ENCODE peak calls at places on chromosomes 11 and 22, in ten cellular contexts. D is GM12865, S is lung, Z is AG04450, I is Caco-2, Y is sigmoid colon, A is fibroblast of lung, V is PC-9, O is IMR-90, L is HL-60. E is an unnamed sample.
A peak's percentile ranks its signal among the peaks of the same experiment; 100 is the strongest.

GRCh38 chr22:46233231-46233630 is 16.9 kb downstream of the CDPF1 start:
- DNase-seq in D (no peak), S (no peak), Z (no peak), I (no peak), Y (peak; percentile 76), A (peak; percentile 8), V (no peak), O (peak; percentile 29), L (no peak), E (peak; percentile 7)

GRCh38 chr11:44371706-44372105 is 61.8 kb upstream of the ALX4 start:
- DNase-seq in D (no peak), S (no peak), Z (no peak), I (no peak), Y (no peak), A (no peak), V (no peak), O (no peak), L (no peak), E (no peak)

GRCh38 chr11:96037267-96037990 is 113.5 kb upstream of the MTMR2 start:
- DNase-seq in D (no peak), S (no peak), Z (no peak), I (peak; percentile 27), Y (no peak), A (no peak), V (peak; percentile 66), O (no peak), L (no peak), E (peak; percentile 34)

GRCh38 chr11:74696932-74697687 is 34.1 kb downstream of the CHRDL2 start:
- DNase-seq in D (peak; percentile 51), S (peak; percentile 83), Z (peak; percentile 91), I (peak; percentile 18), Y (peak; percentile 97), A (peak; percentile 90), V (no peak), O (peak; percentile 96), L (no peak), E (peak; percentile 95)

GRCh38 chr11:134357545-134357839 is 25.7 kb downstream of the GLB1L2 start:
- DNase-seq in D (no peak), S (no peak), Z (no peak), I (no peak), Y (peak; percentile 47), A (no peak), V (no peak), O (no peak), L (no peak), E (no peak)

GRCh38 chr22:31284241-31284745 is 8.0 kb downstream of the PIK3IP1 start:
- DNase-seq in D (no peak), S (no peak), Z (no peak), I (no peak), Y (peak; percentile 33), A (no peak), V (no peak), O (no peak), L (no peak), E (no peak)

GRCh38 chr11:45227836-45228235 is 58.3 kb downstream of the SYT13 start:
- DNase-seq in D (no peak), S (no peak), Z (no peak), I (no peak), Y (peak; percentile 41), A (no peak), V (no peak), O (no peak), L (no peak), E (no peak)

GRCh38 chr11:87338046-87338639 is 300.4 kb downstream of the TMEM135 start:
- DNase-seq in D (no peak), S (no peak), Z (no peak), I (no peak), Y (no peak), A (no peak), V (no peak), O (no peak), L (no peak), E (no peak)

GRCh38 chr11:92759571-92760214 is 209.8 kb upstream of the MTNR1B start:
- DNase-seq in D (no peak), S (no peak), Z (no peak), I (no peak), Y (no peak), A (no peak), V (no peak), O (no peak), L (no peak), E (no peak)

GRCh38 chr11:1054143-1055108 is 17.9 kb upstream of the MUC6 start:
- DNase-seq in D (no peak), S (no peak), Z (no peak), I (no peak), Y (peak; percentile 59), A (no peak), V (peak; percentile 30), O (no peak), L (no peak), E (peak; percentile 7)

GRCh38 chr11:28442113-28442512 is 333.9 kb downstream of the METTL15 start:
- DNase-seq in D (no peak), S (no peak), Z (no peak), I (no peak), Y (no peak), A (no peak), V (no peak), O (no peak), L (no peak), E (no peak)

GRCh38 chr11:5548440-5548839 is at the start of gene OR52H1:
- DNase-seq in D (no peak), S (no peak), Z (no peak), I (no peak), Y (no peak), A (no peak), V (no peak), O (no peak), L (no peak), E (no peak)

GRCh38 chr11:70046089-70046488 is 32.0 kb upstream of the ANO1 start:
- DNase-seq in D (no peak), S (no peak), Z (no peak), I (no peak), Y (no peak), A (no peak), V (no peak), O (no peak), L (no peak), E (no peak)

GRCh38 chr11:104738918-104739317 is 159.3 kb downstream of the CASP12 start:
- DNase-seq in D (no peak), S (no peak), Z (no peak), I (no peak), Y (no peak), A (no peak), V (no peak), O (no peak), L (no peak), E (no peak)
- H3K4me3 ChIP-seq in D (no peak overlapping the region), S (no peak overlapping the region), Z (no peak overlapping the region), I (no peak overlapping the region), Y (no peak overlapping the region), A (no peak overlapping the region), V (no peak overlapping the region), O (no peak overlapping the region), L (no peak overlapping the region), E (no peak overlapping the region)

GRCh38 chr22:26551568-26551967 is 38.4 kb downstream of the TPST2 start:
- DNase-seq in D (no peak), S (no peak), Z (no peak), I (no peak), Y (no peak), A (no peak), V (no peak), O (no peak), L (no peak), E (no peak)

GRCh38 chr22:26548984-26549383 is 36.7 kb upstream of the TFIP11 start:
- DNase-seq in D (no peak), S (no peak), Z (no peak), I (no peak), Y (no peak), A (no peak), V (no peak), O (no peak), L (no peak), E (no peak)

GRCh38 chr22:26552466-26552865 is 37.5 kb downstream of the TPST2 start:
- DNase-seq in D (no peak), S (no peak), Z (no peak), I (no peak), Y (no peak), A (peak; percentile 35), V (no peak), O (peak; percentile 73), L (no peak), E (peak; percentile 16)

GRCh38 chr22:26549902-26550497 is 37.7 kb upstream of the TFIP11 start:
- DNase-seq in D (no peak), S (no peak), Z (no peak), I (no peak), Y (no peak), A (no peak), V (no peak), O (no peak), L (no peak), E (peak; percentile 3)

DNA sequence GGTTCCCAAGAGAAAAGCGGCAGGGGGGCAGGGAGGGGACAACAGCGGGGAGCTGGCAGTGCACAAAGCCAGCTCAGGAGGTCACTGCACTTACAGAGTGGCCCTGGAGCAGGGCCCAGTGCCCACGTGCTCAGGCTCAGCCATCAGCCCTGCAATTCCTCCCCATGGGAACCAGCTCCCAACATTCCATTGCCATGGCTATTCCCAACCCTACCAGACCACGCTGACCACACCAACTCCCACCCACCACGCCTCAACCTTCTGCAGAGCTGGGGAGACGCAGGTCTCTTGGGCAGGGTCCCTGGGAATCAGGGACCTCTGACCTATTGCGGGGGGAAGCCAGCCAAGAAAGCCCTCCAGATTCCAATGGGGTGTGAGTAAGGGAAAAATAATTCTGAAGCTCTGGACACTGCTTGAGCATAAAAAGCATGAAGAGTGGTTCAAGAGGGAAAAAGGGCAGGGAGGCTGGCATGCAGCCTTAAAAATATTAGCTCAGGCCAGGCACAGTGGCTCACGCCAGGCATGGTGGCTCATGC is 38.3 kb upstream of the TFIP11 start:
- DNase-seq in D (no peak), S (peak; percentile 75), Z (peak; percentile 76), I (no peak), Y (no peak), A (peak; percentile 93), V (peak; percentile 52), O (peak; percentile 98), L (no peak), E (peak; percentile 69)
- TF ChIP-seq CTCF in D (no peak), S (no peak), Z (no peak), I (no peak), Y (no peak), A (no peak), V (no peak), O (no peak), L (no peak), E (no peak)

GRCh38 chr11:14258177-14258935 is 100.6 kb downstream of the RRAS2 start:
- DNase-seq in D (no peak), S (no peak), Z (no peak), I (peak; percentile 86), Y (no peak), A (peak; percentile 87), V (no peak), O (peak; percentile 75), L (no peak), E (peak; percentile 70)
- H3K4me3 ChIP-seq in D (no peak overlapping the region), S (no peak overlapping the region), Z (no peak overlapping the region), I (no peak overlapping the region), Y (no peak overlapping the region), A (no peak overlapping the region), V (no peak overlapping the region), O (no peak overlapping the region), L (no peak overlapping the region), E (no peak overlapping the region)

DNA sequence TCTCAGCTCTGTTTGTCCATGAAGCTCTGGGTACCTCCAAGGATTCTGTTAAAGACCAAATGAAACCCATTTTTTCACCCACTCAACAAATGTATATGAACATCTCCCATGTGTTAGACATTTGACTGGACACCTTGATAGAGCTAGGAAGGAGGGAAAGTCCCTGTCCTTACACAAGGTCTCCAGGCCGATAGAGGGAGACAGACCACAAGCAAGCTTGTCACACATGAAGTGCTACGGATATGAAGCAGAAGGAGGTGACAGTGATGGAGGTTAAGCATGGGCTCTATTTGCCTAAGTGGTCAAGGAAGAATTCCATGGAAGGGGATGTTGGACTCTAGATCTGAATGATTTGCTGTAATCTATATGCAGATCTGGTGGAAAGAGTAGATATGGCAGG is 138.5 kb downstream of the MYO18B start:
- DNase-seq in D (peak; percentile 58), S (no peak), Z (no peak), I (no peak), Y (no peak), A (no peak), V (no peak), O (no peak), L (no peak), E (no peak)
- TF ChIP-seq CTCF in D (peak; percentile 53), S (no peak), Z (no peak), I (peak; percentile 27), Y (no peak), A (no peak), V (no peak), O (no peak), L (no peak), E (no peak)